ENCODE peak calls at places on chromosomes 4 and X, in five cellular contexts. B is left lung, N is GM23248, L is fibroblast of mammary gland, Q is OCI-LY7. K is an unnamed sample.

GRCh38 chrX:119218198-119218597 is 17.9 kb upstream of the PGRMC1 start:
- DNase-seq in N (peak; percentile 49), L (peak; percentile 42), Q (peak; percentile 2), B (no peak), K (no peak)

GRCh38 chrX:18425199-18426003 is at the start of gene CDKL5:
- DNase-seq in Q (peak; percentile 95), N (peak; percentile 96), L (peak; percentile 93), B (peak; percentile 98), K (peak; percentile 87)

GRCh38 chr4:47528651-47529050 is 43.6 kb downstream of the ATP10D start:
- DNase-seq in Q (no peak), B (no peak), L (peak; percentile 83), N (peak; percentile 80), K (peak; percentile 51)

GRCh38 chr4:130023088-130023487 is 927.1 kb downstream of the C4orf33 start:
- DNase-seq in Q (no peak), N (no peak), B (no peak), L (no peak), K (no peak)

GRCh38 chr4:31051151-31051550 is 331.0 kb downstream of the PCDH7 start:
- DNase-seq in Q (no peak), N (no peak), L (no peak), B (no peak), K (no peak)

GRCh38 chr4:169619518-169619957 is 840 bp upstream of the CLCN3 start:
- DNase-seq in Q (peak; percentile 85), N (peak; percentile 77), L (peak; percentile 59), B (peak; percentile 49), K (no peak)

GRCh38 chr4:177554966-177555574 is 112.8 kb upstream of the AGA start:
- DNase-seq in Q (peak; percentile 26), L (peak; percentile 46), B (no peak), N (peak; percentile 46), K (no peak)

GRCh38 chr4:3413217-3413671 is 28.5 kb upstream of the HGFAC start:
- DNase-seq in B (peak; percentile 25), L (peak; percentile 11), Q (no peak), N (no peak), K (no peak)

GRCh38 chr4:153513596-153513995 is 47.4 kb downstream of the TMEM131L start:
- DNase-seq in N (peak; percentile 76), Q (no peak), B (no peak), L (peak; percentile 77), K (peak; percentile 16)

GRCh38 chrX:13283968-13284914 is 35.6 kb downstream of the ATXN3L start:
- DNase-seq in N (peak; percentile 80), B (no peak), L (peak; percentile 89), Q (no peak), K (peak; percentile 47)

GRCh38 chrX:108415891-108416290 is 22.3 kb downstream of the COL4A6 start:
- DNase-seq in Q (no peak), N (peak; percentile 2), B (no peak), L (peak; percentile 11), K (no peak)

GRCh38 chr4:168693750-168694470 is 197.1 kb downstream of the PALLD start:
- DNase-seq in Q (no peak), N (peak; percentile 58), B (no peak), L (peak; percentile 19), K (no peak)

GRCh38 chr4:6591781-6592180 is 16.8 kb downstream of the MAN2B2 start:
- DNase-seq in Q (peak; percentile 43), N (no peak), B (no peak), L (no peak), K (no peak)

GRCh38 chr4:4625488-4625887 is 83.6 kb upstream of the STX18 start:
- DNase-seq in N (peak; percentile 95), Q (no peak), B (no peak), L (peak; percentile 92), K (no peak)

GRCh38 chrX:16171039-16171438 is 3.8 kb downstream of the MAGEB17 start:
- DNase-seq in N (no peak), B (no peak), Q (no peak), L (no peak), K (no peak)

GRCh38 chr4:44632733-44633132 is 18.7 kb downstream of the YIPF7 start:
- DNase-seq in L (no peak), Q (no peak), B (no peak), N (no peak), K (no peak)

GRCh38 chr4:7973545-7973981 is 33.9 kb upstream of the AFAP1 start:
- DNase-seq in Q (no peak), L (peak; percentile 54), N (peak; percentile 86), B (no peak), K (no peak)

GRCh38 chrX:44898411-44899221 is 25.6 kb downstream of the KDM6A start:
- DNase-seq in L (no peak), Q (peak; percentile 33), B (no peak), N (no peak), K (no peak)

GRCh38 chr4:13640149-13640671 is 12.7 kb upstream of the BOD1L1 start:
- DNase-seq in B (no peak), Q (no peak), L (peak; percentile 95), N (peak; percentile 44), K (peak; percentile 98)

GRCh38 chr4:76594152-76594551 is 159.1 kb downstream of the SHROOM3 start:
- DNase-seq in Q (no peak), N (no peak), B (no peak), L (no peak), K (no peak)

DNA sequence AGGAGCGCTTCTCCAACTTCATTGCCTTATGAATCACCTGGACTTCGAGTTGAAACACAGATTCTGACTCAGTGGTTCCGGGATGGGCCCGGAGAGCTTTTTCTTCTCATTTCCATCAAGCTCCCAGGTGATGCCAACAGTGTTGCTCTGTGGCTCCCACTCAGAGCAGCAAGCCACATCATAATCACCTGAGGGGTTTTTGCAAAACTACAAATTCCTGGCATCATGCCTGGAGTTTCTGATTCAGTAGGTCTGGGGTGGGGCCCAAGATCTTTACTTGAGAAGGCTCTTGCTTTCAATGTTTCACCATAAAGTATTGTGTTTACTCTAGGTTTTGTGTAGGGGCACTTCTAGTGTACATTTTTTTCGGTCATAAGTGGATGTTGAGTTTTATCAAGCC is 7.0 kb downstream of the MTM1 start:
- DNase-seq in N (peak; percentile 68), B (peak; percentile 45), L (peak; percentile 55), Q (no peak), K (no peak)
- H3K4me3 ChIP-seq in N (no peak overlapping the region), B (no peak overlapping the region), L (no peak overlapping the region), Q (peak overlapping the region; percentile 52), K (no peak overlapping the region)

GRCh38 chrX:65697915-65698796 is 30.7 kb downstream of the MSN start:
- DNase-seq in Q (peak; percentile 87), N (peak; percentile 40), B (peak; percentile 76), L (no peak), K (no peak)

GRCh38 chrX:65696613-65697012 is 29.2 kb downstream of the MSN start:
- DNase-seq in N (no peak), B (no peak), L (no peak), Q (no peak), K (no peak)

GRCh38 chrX:65695849-65696248 is 28.4 kb downstream of the MSN start:
- DNase-seq in Q (no peak), B (no peak), N (no peak), L (no peak), K (no peak)

GRCh38 chrX:65702956-65703355 is 35.5 kb downstream of the MSN start:
- DNase-seq in L (no peak), Q (no peak), B (no peak), N (no peak), K (no peak)

DNA sequence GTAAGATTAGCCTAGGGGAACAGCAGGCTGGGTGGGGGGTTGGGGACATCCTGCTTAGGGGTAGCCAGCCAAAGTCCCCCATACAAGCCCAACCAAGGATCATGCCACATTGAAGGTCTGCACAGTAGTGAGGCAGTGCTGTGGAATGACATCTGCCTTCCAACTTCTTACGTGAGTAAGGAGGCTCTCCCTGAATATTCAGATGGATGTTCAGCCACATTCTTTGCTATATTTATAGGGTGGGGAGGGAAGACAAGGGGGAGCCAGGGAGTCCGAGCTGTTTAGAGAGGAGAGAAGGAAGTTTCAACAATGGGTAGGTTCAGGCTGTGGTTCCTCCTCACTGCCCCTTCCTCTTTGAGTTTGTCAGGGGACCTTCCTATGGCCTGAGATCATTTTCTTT is 29.7 kb downstream of the MSN start:
- DNase-seq in N (peak; percentile 80), Q (no peak), B (no peak), L (peak; percentile 61), K (no peak)
- H3K4me3 ChIP-seq in N (no peak overlapping the region), Q (peak overlapping the region; percentile 58), B (no peak overlapping the region), L (no peak overlapping the region), K (no peak overlapping the region)

GRCh38 chrX:39821011-39821708 is 276.6 kb downstream of the BCOR start:
- DNase-seq in N (peak; percentile 58), L (peak; percentile 33), Q (no peak), B (no peak), K (no peak)
- H3K4me3 ChIP-seq in N (peak overlapping the region; percentile 65), L (no peak overlapping the region), Q (no peak overlapping the region), B (peak overlapping the region; percentile 28), K (peak overlapping the region; percentile 42)

DNA sequence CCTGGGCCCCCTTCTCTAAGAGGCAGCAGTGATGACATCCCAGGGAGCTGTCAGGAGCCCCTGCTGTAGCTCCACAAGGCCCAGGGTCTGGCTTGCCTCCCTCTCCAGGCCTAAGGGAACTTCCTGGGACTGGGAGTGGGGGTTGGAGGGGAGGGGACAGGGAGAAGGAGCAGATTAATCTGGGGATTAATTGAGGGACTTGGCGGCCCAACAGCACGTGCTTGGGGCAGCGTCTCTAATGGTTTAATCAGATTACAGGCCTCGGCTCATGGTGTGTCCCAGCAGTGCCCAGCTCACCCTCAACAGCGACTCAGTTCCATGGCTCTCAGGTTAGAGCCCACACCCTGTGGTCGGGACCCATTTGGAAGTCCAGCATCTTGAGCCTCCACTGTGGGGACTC is 47.9 kb downstream of the EFNB1 start:
- DNase-seq in B (no peak), L (no peak), Q (no peak), N (no peak), K (no peak)
- H3K4me3 ChIP-seq in B (no peak overlapping the region), L (no peak overlapping the region), Q (no peak overlapping the region), N (no peak overlapping the region), K (no peak overlapping the region)

GRCh38 chr4:81453024-81453423 is 18.7 kb downstream of the RASGEF1B start:
- DNase-seq in L (no peak), B (no peak), N (no peak), Q (no peak), K (no peak)

GRCh38 chr4:81454953-81455352 is 16.8 kb downstream of the RASGEF1B start:
- DNase-seq in L (no peak), N (no peak), Q (no peak), B (no peak), K (no peak)

GRCh38 chr4:81452452-81453011 is 19.2 kb downstream of the RASGEF1B start:
- DNase-seq in N (peak; percentile 34), B (no peak), Q (no peak), L (no peak), K (no peak)

GRCh38 chr4:81455895-81456294 is 15.8 kb downstream of the RASGEF1B start:
- DNase-seq in L (no peak), Q (no peak), N (no peak), B (no peak), K (no peak)

GRCh38 chr4:81454498-81454897 is 17.2 kb downstream of the RASGEF1B start:
- DNase-seq in Q (no peak), B (no peak), N (peak; percentile 12), L (no peak), K (no peak)
- H3K4me3 ChIP-seq in Q (no peak overlapping the region), B (no peak overlapping the region), N (no peak overlapping the region), L (no peak overlapping the region), K (no peak overlapping the region)

DNA sequence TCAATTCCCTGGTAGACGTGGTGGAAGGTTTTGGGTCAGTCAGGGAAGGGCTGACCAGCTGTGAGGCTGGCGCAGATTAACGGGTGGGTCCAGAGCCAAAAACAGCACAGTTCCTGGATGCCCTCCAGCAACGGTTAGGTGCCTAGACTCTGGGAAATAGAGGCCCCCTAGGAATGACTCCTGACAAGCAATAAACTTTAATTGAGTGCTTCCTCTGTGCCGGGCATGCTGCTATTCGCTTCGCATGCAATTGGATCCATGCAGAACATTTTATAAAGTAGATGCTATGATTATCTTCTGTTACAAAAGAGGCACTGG is 36.0 kb downstream of the ETDC start:
- DNase-seq in L (peak; percentile 80), Q (no peak), N (peak; percentile 61), B (no peak), K (peak; percentile 68)
- H3K4me3 ChIP-seq in L (peak overlapping the region; percentile 59), Q (peak overlapping the region; percentile 95), N (peak overlapping the region; percentile 93), B (peak overlapping the region; percentile 70), K (peak overlapping the region; percentile 73)

K was measured in skeletal muscle cell.